ENCODE peak calls at places on chromosomes 3 and 15, in nine cellular contexts. W is A549, G is upper lobe of left lung, M is K562, Z is transverse colon, T is suprapubic skin, X is ovary, E is sigmoid colon, N is esophagus muscularis mucosa. A is an unnamed sample.
A peak's percentile ranks its signal among the peaks of the same experiment; 100 is the strongest.

GRCh38 chr3:69282191-69282590 is 103.7 kb downstream of the FRMD4B start:
- DNase-seq in W (no peak), G (no peak), M (no peak), Z (no peak), T (no peak), X (no peak), E (no peak), N (no peak), A (no peak)

GRCh38 chr3:176193032-176193698 is 1004.1 kb downstream of the TBL1XR1 start:
- DNase-seq in W (no peak), G (no peak), M (no peak), Z (no peak), T (no peak), X (no peak), E (no peak), N (no peak), A (no peak)

GRCh38 chr3:126982522-126983175 is at the start of gene PLXNA1:
- DNase-seq in W (peak; percentile 66), G (peak; percentile 80), M (peak; percentile 90), Z (peak; percentile 84), T (no peak), X (peak; percentile 61), E (peak; percentile 88), N (no peak), A (peak; percentile 81)

GRCh38 chr15:70252056-70252935 is 154.6 kb upstream of the TLE3 start:
- DNase-seq in W (no peak), G (no peak), M (no peak), Z (no peak), T (no peak), X (no peak), E (peak; percentile 59), N (no peak), A (peak; percentile 64)

GRCh38 chr15:68679961-68680371 is 101.2 kb downstream of the CORO2B start:
- DNase-seq in W (no peak), G (no peak), M (no peak), Z (no peak), T (peak; percentile 50), X (no peak), E (peak; percentile 46), N (no peak), A (no peak)

GRCh38 chr3:18302517-18302916 is 122.6 kb downstream of the SATB1 start:
- DNase-seq in W (no peak), G (no peak), M (no peak), Z (peak; percentile 7), T (no peak), X (no peak), E (peak; percentile 79), N (no peak), A (no peak)

GRCh38 chr15:73870700-73871408 is 2.5 kb upstream of the TBC1D21 start:
- DNase-seq in W (no peak), G (peak; percentile 22), M (peak; percentile 47), Z (peak; percentile 19), T (no peak), X (peak; percentile 81), E (no peak), N (no peak), A (peak; percentile 89)

GRCh38 chr3:14545251-14545635 is 5.1 kb upstream of the GRIP2 start:
- DNase-seq in W (no peak), G (no peak), M (no peak), Z (no peak), T (no peak), X (no peak), E (no peak), N (no peak), A (no peak)

GRCh38 chr15:27201425-27201824 is 230.4 kb downstream of the GABRG3 start:
- DNase-seq in W (no peak), G (no peak), M (no peak), Z (no peak), T (no peak), X (no peak), E (no peak), N (no peak), A (no peak)

GRCh38 chr3:38655708-38656300 is 6.3 kb upstream of the SCN5A start:
- DNase-seq in W (no peak), G (no peak), M (peak; percentile 46), Z (no peak), T (no peak), X (no peak), E (peak; percentile 38), N (peak; percentile 84), A (no peak)
- TF ChIP-seq EP300 in W (no peak), G (no peak), M (no peak), Z (no peak), T (no peak), X (no peak), E (no peak), N (no peak), A (no peak)

DNA sequence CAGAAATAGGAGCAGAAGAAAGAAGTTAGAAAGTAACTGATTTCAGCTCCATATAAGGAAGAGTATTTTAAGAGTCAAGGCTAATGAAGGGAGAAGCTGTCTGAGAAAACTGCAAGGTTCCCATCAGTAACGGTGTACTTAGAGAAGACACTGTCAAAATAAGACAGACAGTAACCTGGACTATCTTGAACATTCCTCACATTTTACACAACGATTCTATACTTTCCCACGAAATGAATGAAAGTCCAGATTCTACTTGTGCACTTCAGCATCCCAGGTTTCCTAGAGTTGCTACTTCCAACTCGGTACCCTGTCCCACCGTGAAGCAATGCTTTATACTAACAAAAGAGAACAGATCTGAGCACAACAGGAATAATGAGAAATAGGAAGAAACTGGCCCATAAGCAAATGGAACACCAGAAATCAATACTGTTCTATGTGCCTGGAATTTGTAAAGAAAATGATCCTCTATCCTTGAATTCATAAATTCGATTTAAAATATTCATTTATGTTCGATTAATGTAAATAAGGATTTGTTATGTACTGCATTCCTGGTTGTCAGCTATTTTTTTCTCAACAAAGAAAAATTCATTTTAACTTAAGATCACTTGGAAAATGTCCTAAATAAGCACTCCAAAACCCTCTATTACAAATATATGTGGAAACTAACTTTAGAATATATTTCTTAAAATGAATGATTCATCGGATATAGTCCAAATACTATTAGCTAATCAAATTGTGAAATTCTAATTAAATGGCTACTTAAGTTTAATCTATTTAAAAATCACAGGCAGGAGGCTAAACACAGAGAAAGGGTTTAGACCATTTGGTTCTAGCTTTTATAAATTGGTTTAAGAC is 1.5 kb downstream of the C3orf70 start:
- DNase-seq in W (no peak), G (no peak), M (no peak), Z (no peak), T (no peak), X (no peak), E (no peak), N (no peak), A (no peak)
- H3K4me3 ChIP-seq in W (no peak overlapping the region), G (peak overlapping the region; percentile 69), M (no peak overlapping the region), Z (peak overlapping the region; percentile 84), T (peak overlapping the region; percentile 75), X (peak overlapping the region; percentile 67), E (peak overlapping the region; percentile 83), N (peak overlapping the region; percentile 95), A (peak overlapping the region; percentile 69)

GRCh38 chr3:195191580-195191979 is 79.4 kb downstream of the XXYLT1 start:
- DNase-seq in W (no peak), G (no peak), M (no peak), Z (no peak), T (no peak), X (no peak), E (no peak), N (no peak), A (no peak)

GRCh38 chr3:195186041-195186709 is 84.8 kb downstream of the XXYLT1 start:
- DNase-seq in W (no peak), G (no peak), M (no peak), Z (no peak), T (no peak), X (no peak), E (peak; percentile 34), N (no peak), A (no peak)

GRCh38 chr3:195187609-195188529 is 83.1 kb downstream of the XXYLT1 start:
- DNase-seq in W (no peak), G (no peak), M (no peak), Z (no peak), T (no peak), X (no peak), E (peak; percentile 41), N (no peak), A (no peak)

GRCh38 chr3:195188530-195188917 is 82.4 kb downstream of the XXYLT1 start:
- DNase-seq in W (no peak), G (no peak), M (no peak), Z (no peak), T (peak; percentile 34), X (no peak), E (peak; percentile 30), N (no peak), A (no peak)

DNA sequence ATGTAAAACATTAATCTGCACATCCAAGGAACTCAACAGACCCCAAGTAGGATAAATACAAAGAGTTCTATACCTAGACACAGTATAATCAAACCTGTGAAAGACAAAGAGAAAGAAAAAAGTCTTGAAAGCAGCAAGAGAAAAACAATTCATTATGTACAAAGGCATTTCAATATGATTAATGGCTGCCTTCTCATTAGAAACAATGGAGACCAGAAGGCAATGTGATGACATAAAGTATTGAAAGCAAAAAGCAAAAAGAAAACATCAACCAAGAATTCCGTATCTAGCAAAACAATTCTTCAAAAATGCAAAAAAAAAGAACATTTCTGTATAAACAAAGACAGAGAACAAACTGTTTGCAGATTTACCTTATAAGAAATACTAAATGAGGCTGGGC is 81.1 kb downstream of the XXYLT1 start:
- DNase-seq in W (no peak), G (no peak), M (no peak), Z (no peak), T (no peak), X (no peak), E (no peak), N (no peak), A (no peak)
- H3K27ac ChIP-seq in W (no peak overlapping the region), G (no peak overlapping the region), M (no peak overlapping the region), Z (no peak overlapping the region), T (no peak overlapping the region), X (no peak overlapping the region), E (no peak overlapping the region), N (no peak overlapping the region), A (no peak overlapping the region)

GRCh38 chr3:142889263-142890014 is 556 bp upstream of the PCOLCE2 start:
- DNase-seq in W (no peak), G (no peak), M (no peak), Z (no peak), T (no peak), X (no peak), E (no peak), N (peak; percentile 91), A (no peak)

GRCh38 chr3:142888484-142889262 is at the start of gene PCOLCE2:
- DNase-seq in W (peak; percentile 66), G (peak; percentile 22), M (peak; percentile 36), Z (peak; percentile 8), T (peak; percentile 77), X (peak; percentile 14), E (peak; percentile 66), N (peak; percentile 91), A (no peak)

GRCh38 chr3:142888099-142888483 is 792 bp downstream of the PCOLCE2 start:
- DNase-seq in W (peak; percentile 93), G (peak; percentile 24), M (peak; percentile 20), Z (no peak), T (no peak), X (no peak), E (no peak), N (no peak), A (no peak)

GRCh38 chr3:142886021-142886420 is 2.9 kb downstream of the PCOLCE2 start:
- DNase-seq in W (no peak), G (no peak), M (no peak), Z (no peak), T (no peak), X (no peak), E (no peak), N (peak; percentile 77), A (no peak)

DNA sequence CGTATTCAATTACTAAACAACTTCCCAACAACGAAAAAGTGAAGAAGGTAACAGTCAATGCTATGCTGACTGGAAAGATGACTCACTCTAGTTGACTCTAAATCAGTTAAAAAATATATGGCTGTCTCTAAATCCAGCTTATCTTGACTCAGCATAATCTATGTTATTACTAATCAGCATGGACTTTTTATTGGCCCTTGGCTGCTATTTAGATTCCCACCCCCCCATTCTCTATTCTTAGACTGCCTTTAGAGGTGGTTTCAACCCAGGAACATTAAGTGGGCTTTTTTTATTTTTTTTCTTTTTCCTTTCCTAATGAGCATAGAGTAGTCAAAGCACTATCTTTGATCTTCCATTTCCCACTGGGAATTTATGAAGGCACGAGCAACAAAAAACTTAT is 1.9 kb downstream of the PCOLCE2 start:
- DNase-seq in W (no peak), G (no peak), M (peak; percentile 41), Z (no peak), T (no peak), X (no peak), E (no peak), N (no peak), A (no peak)
- TF ChIP-seq EP300 in W (no peak), G (no peak), M (peak; percentile 52), Z (no peak), T (no peak), X (no peak), E (no peak), N (no peak), A (no peak)

A was measured in stomach.